ENCODE peak calls at places on chromosomes 5 and 9, in five cellular contexts. F, Q, E, T and Z are unnamed samples.

GRCh38 chr9:102506391-102506790 is 488.7 kb upstream of the CYLC2 start:
- DNase-seq in F (no peak), Q (no peak), E (no peak), T (no peak), Z (no peak)

GRCh38 chr5:30804739-30805313 is 388.7 kb upstream of the CDH6 start:
- DNase-seq in F (no peak), Q (no peak), E (no peak), T (no peak), Z (no peak)

GRCh38 chr9:93620041-93620506 is 43.7 kb downstream of the PHF2 start:
- DNase-seq in F (peak; percentile 54), Q (no peak), E (no peak), T (no peak), Z (no peak)

GRCh38 chr5:31197183-31197582 is 3.7 kb downstream of the CDH6 start:
- DNase-seq in F (no peak), Q (peak; percentile 0), E (no peak), T (no peak), Z (no peak)

GRCh38 chr5:10632110-10632903 is 68.4 kb downstream of the ANKRD33B start:
- DNase-seq in F (peak; percentile 50), Q (no peak), E (no peak), T (no peak), Z (no peak)

GRCh38 chr5:11797132-11797531 is 107.1 kb downstream of the CTNND2 start:
- DNase-seq in F (no peak), Q (no peak), E (peak; percentile 1), T (no peak), Z (no peak)

GRCh38 chr9:21710792-21711191 is 91.6 kb upstream of the MTAP start:
- DNase-seq in F (no peak), Q (no peak), E (no peak), T (no peak), Z (no peak)

GRCh38 chr5:40654377-40655006 is 25.2 kb upstream of the PTGER4 start:
- DNase-seq in F (no peak), Q (no peak), E (no peak), T (no peak), Z (no peak)

GRCh38 chr9:89519393-89519805 is 21.5 kb upstream of the SEMA4D start:
- DNase-seq in F (no peak), Q (peak; percentile 23), E (no peak), T (no peak), Z (no peak)

GRCh38 chr5:169626779-169627178 is 10.3 kb upstream of the DOCK2 start:
- DNase-seq in F (no peak), Q (peak; percentile 30), E (no peak), T (no peak), Z (no peak)

GRCh38 chr5:167822241-167822640 is 469.2 kb upstream of the WWC1 start:
- DNase-seq in F (no peak), Q (no peak), E (no peak), T (no peak), Z (no peak)
- H3K9me3 ChIP-seq in F (no peaks in the 10 kb centered on the region), Q (no peaks in the 10 kb centered on the region), E (no peaks in the 10 kb centered on the region), T (no peaks in the 10 kb centered on the region), Z (no peaks in the 10 kb centered on the region)

DNA sequence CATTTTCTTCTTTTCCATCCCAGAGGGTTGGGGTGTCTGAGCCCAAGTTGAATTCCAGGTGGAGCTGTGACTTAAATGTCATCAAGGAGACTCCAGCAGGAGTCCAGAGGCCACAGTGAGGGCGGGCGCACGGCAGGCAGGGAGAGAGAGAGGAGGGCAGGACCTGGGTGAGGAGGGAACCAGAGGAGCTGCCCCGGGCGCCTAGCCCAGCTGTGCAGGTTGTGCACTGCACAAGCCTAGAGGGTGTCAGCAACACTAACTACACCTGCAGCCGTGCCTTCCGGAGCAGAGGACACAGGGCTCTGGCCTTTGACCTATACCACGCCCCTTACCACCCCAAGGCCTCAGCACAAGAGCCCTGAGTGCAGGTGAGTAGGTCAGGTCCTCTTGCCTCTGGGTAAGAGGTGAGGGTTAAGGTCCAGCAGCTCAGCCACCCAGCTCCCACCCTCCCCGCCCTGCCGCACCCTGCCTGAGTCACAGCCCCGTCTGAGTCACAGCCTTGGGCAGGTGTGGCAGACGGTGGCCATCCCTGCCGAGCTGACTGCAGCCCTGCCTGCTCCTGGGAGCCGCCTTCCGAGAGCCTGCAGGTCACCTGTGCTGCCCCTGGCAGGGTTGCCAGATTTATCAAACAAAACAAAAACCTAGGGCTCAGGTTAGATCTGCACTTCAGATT is 6.4 kb upstream of the AGPAT2 start:
- DNase-seq in F (no peak), Q (peak; percentile 86), E (no peak), T (no peak), Z (no peak)
- TF ChIP-seq EP300 in F (no peak), Q (peak; percentile 15), E (no peak), T (no peak), Z (no peak)

GRCh38 chr5:179060116-179061008 is at the start of gene ZNF354C:
- DNase-seq in F (peak; percentile 93), Q (peak; percentile 84), E (peak; percentile 95), T (peak; percentile 90), Z (peak; percentile 78)
- H3K4me3 ChIP-seq in F (peak within 1 kb of the TSS; percentile 90), Q (peak within 1 kb of the TSS; percentile 72), E (peak within 1 kb of the TSS; percentile 73), T (peak within 1 kb of the TSS; percentile 72), Z (peak within 1 kb of the TSS; percentile 87)

DNA sequence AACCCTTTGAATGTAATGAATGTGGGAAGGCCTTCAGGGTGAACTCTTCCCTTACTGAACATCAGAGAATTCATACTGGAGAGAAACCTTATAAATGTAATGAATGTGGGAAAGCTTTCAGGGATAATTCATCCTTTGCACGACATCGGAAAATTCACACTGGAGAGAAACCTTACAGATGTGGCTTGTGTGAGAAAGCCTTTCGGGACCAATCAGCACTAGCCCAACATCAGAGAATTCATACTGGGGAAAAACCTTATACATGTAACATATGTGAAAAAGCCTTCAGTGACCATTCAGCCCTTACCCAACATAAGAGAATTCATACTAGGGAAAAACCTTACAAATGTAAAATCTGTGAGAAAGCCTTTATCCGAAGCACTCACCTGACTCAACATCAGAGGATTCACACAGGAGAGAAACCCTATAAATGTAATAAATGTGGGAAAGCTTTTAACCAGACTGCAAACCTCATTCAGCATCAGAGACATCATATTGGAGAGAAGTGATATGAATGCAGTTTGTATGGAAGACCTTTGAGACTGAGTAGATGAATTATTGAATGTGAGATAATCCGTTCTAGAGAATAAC is 24.6 kb downstream of the ZNF454 start:
- DNase-seq in F (no peak), Q (no peak), E (no peak), T (no peak), Z (no peak)
- H3K9me3 ChIP-seq in F (peaks cover 81% of the 10 kb centered on the region), Q (peaks cover 53% of the 10 kb centered on the region), E (peaks cover 4% of the 10 kb centered on the region), T (peaks cover 56% of the 10 kb centered on the region), Z (peaks cover 9% of the 10 kb centered on the region)

DNA sequence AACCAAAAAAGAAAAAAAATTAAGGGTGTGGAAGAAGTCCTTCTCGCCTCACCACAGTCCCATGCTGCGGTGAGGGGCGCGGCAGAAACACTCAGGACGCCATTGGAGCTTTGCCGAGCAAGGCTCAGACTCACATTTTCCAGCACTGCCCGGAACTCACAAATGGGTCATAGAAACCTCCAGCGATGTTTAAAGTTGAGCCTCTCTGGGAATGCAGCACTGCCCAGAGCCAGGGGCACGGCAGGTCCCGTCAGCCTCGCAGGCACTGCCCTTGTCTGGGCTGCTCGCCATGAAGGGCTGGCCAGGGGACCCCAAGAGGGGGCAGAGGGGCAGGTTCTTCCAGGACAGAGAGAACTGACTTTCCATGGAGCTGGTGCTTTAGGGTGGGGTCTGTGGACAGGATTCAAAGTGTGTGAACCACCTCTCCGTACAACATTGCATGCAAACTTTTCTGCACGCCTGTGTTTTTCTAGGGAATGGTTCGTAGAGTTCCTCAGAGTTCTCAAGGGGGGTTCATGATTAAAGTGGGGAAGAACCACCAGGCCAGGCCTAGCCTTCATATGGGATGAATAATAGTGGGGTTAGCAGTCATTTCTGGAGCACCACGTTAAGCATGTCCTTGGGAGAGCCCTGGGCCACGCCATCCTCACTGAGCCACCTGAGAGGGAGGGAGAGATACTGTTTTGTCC is 38.4 kb downstream of the PRRX2 start:
- DNase-seq in F (peak; percentile 82), Q (no peak), E (no peak), T (peak; percentile 79), Z (peak; percentile 57)
- TF ChIP-seq EP300 in F (no peak), Q (no peak), E (no peak), T (no peak), Z (no peak)

GRCh38 chr9:100397867-100398266 is 29.1 kb upstream of the MSANTD3 start:
- DNase-seq in F (no peak), Q (no peak), E (no peak), T (no peak), Z (no peak)

GRCh38 chr9:100396769-100397168 is 30.2 kb upstream of the MSANTD3 start:
- DNase-seq in F (no peak), Q (no peak), E (no peak), T (no peak), Z (no peak)

GRCh38 chr9:100394819-100395218 is 32.1 kb upstream of the MSANTD3 start:
- DNase-seq in F (no peak), Q (no peak), E (no peak), T (no peak), Z (no peak)

DNA sequence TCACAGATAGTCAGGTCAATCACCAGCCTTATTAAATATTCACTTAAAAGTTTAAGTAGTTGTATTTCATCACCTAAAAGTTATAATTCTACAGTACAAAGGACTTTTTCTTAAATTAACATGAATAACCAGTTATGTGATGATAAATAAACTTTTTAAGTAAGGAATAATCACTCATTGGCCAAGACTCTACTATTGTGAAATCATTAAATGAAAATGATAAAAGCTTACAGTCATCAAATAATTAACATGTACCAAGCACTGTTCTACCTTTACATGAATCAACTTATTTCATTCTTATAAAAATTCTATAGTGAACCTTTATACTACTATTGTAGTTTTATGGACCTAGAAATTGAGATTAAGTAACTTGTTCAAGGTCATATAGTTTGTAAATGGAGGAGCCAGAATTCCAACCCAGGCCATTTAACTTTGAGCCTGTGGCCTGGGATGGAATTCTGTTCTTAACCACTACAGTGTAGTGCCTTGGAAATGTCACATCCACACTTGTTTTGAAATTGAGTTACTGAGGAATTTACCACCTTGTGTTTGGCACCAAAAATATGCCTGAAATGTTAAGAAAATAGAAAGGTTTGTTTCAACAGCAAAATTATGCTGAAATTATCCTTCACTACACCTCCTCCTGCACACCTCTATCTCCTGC is 32.8 kb upstream of the MSANTD3 start:
- DNase-seq in F (no peak), Q (no peak), E (no peak), T (no peak), Z (no peak)
- H3K4me3 ChIP-seq in F (no peak overlapping the region), Q (no peak overlapping the region), E (no peak overlapping the region), T (no peak overlapping the region), Z (no peak overlapping the region)